ENCODE peak calls at places on chromosomes 5 and 9, in four cellular contexts. H, Q, Z and P are unnamed samples.

GRCh38 chr5:115179068-115179958 is 9.6 kb upstream of the TRIM36 start:
- DNase-seq in Z (no peak), H (no peak), Q (peak), P (peak)

GRCh38 chr9:5953743-5954707 is 61.4 kb downstream of the RANBP6 start:
- DNase-seq in Q (no peak), H (no peak), Z (no peak), P (no peak)

GRCh38 chr9:130407916-130408659 is 36.7 kb upstream of the ASS1 start:
- DNase-seq in Z (no peak), H (no peak), Q (no peak), P (no peak)

GRCh38 chr9:128497824-128498610 is 6.5 kb upstream of the GLE1 start:
- DNase-seq in Z (no peak), H (peak), Q (no peak), P (no peak)

GRCh38 chr5:65799857-65800256 is 77.9 kb downstream of the NLN start:
- DNase-seq in Z (no peak), H (no peak), Q (no peak), P (no peak)

GRCh38 chr9:128115187-128116103 is 12.1 kb downstream of the PTGES2 start:
- DNase-seq in Q (no peak), Z (peak), H (no peak), P (no peak)

GRCh38 chr5:57902035-57902434 is 419.4 kb upstream of the ACTBL2 start:
- DNase-seq in Z (no peak), Q (no peak), H (no peak), P (no peak)

GRCh38 chr5:64534033-64534432 is 28.2 kb downstream of the RGS7BP start:
- DNase-seq in Z (no peak), Q (no peak), H (no peak), P (no peak)

GRCh38 chr9:128553695-128554094 is 1.3 kb downstream of the SPTAN1 start:
- DNase-seq in H (no peak), Z (no peak), Q (peak), P (peak)

GRCh38 chr5:94890907-94891306 is 272.4 kb downstream of the SLF1 start:
- DNase-seq in Z (no peak), H (no peak), Q (no peak), P (no peak)

GRCh38 chr9:121169094-121169601 is 32.5 kb downstream of the RAB14 start:
- DNase-seq in H (no peak), Q (peak), Z (no peak), P (peak)

GRCh38 chr5:117262607-117263131 is 688.0 kb upstream of the SEMA6A start:
- DNase-seq in Q (no peak), Z (no peak), H (peak), P (no peak)

GRCh38 chr5:91219803-91220371 is 163.2 kb downstream of the ARRDC3 start:
- DNase-seq in H (peak), Q (peak), Z (peak), P (no peak)

GRCh38 chr9:79639354-79639753 is 67.6 kb downstream of the TLE4 start:
- DNase-seq in Z (no peak), H (no peak), Q (peak), P (no peak)

GRCh38 chr5:179720222-179720621 is 12.4 kb upstream of the MAML1 start:
- DNase-seq in Z (no peak), Q (peak), H (no peak), P (no peak)

GRCh38 chr5:132479812-132480441 is 10.6 kb downstream of the IRF1 start:
- DNase-seq in Z (no peak), H (no peak), Q (no peak), P (no peak)

GRCh38 chr5:158086856-158087255 is 227.9 kb upstream of the CLINT1 start:
- DNase-seq in Q (no peak), Z (no peak), H (no peak), P (no peak)

GRCh38 chr9:70480405-70480980 is 66.0 kb upstream of the KLF9 start:
- DNase-seq in Q (peak), H (peak), Z (no peak), P (peak)

GRCh38 chr9:129983891-129984290 is 59.1 kb downstream of the FNBP1 start:
- DNase-seq in H (no peak), Q (peak), Z (no peak), P (no peak)

GRCh38 chr5:109996246-109996645 is 306.5 kb downstream of the MAN2A1 start:
- DNase-seq in Q (peak), H (no peak), Z (no peak), P (no peak)

GRCh38 chr9:124222109-124222508 is 35.6 kb upstream of the NEK6 start:
- DNase-seq in Q (no peak), Z (no peak), H (no peak), P (no peak)

GRCh38 chr9:113569472-113570060 is 106.0 kb downstream of the RGS3 start:
- DNase-seq in H (no peak), Z (no peak), Q (no peak), P (no peak)

GRCh38 chr5:142358121-142358520 is 33.3 kb upstream of the SPRY4 start:
- DNase-seq in H (no peak), Q (no peak), Z (no peak), P (no peak)

GRCh38 chr5:619444-619843 is 7.3 kb downstream of the CEP72 start:
- DNase-seq in Z (no peak), Q (no peak), H (no peak), P (no peak)

GRCh38 chr5:175590471-175590881 is 67.4 kb upstream of the HRH2 start:
- DNase-seq in Z (no peak), Q (peak), H (no peak), P (peak)

GRCh38 chr9:114902773-114903589 is 27.4 kb downstream of the TNFSF8 start:
- DNase-seq in H (no peak), Z (peak), Q (no peak), P (no peak)

GRCh38 chr5:142862585-142862984 is 92.4 kb downstream of the ARHGAP26 start:
- DNase-seq in Q (no peak), H (no peak), Z (no peak), P (no peak)

GRCh38 chr9:110099236-110099741 is 108.7 kb downstream of the C9orf152 start:
- DNase-seq in Q (peak), H (no peak), Z (no peak), P (no peak)

GRCh38 chr5:14231156-14231555 is 88.0 kb downstream of the TRIO start:
- DNase-seq in Z (no peak), Q (no peak), H (no peak), P (no peak)

GRCh38 chr9:126674365-126675146 is 60.8 kb downstream of the LMX1B start:
- DNase-seq in Q (no peak), Z (no peak), H (no peak), P (no peak)

GRCh38 chr5:167945542-167946384 is 345.7 kb upstream of the WWC1 start:
- DNase-seq in Z (no peak), Q (peak), H (no peak), P (peak)